ENCODE peak calls at places on chromosome 11, in four cellular contexts. One of them, this sample, is unnamed.

GRCh38 chr11:111642521-111642920 is 40.3 kb downstream of the SIK2 start:
- DNase-seq in CD4-positive, alpha-beta T cell: no peak
- DNase-seq in activated naive CD4-positive, alpha-beta T cell: no peak
- DNase-seq in sciatic nerve: no peak
- DNase-seq in this sample: no peak

GRCh38 chr11:75731095-75731494 is 13.5 kb downstream of the MOGAT2 start:
- DNase-seq in sciatic nerve: no peak
- DNase-seq in activated naive CD4-positive, alpha-beta T cell: no peak
- DNase-seq in CD4-positive, alpha-beta T cell: no peak
- DNase-seq in this sample: no peak

GRCh38 chr11:57493507-57494503 is 21.7 kb downstream of the SLC43A1 start:
- DNase-seq in CD4-positive, alpha-beta T cell: peak
- DNase-seq in activated naive CD4-positive, alpha-beta T cell: peak
- DNase-seq in sciatic nerve: peak
- DNase-seq in this sample: no peak

GRCh38 chr11:97815667-97816066 is 1205.1 kb upstream of the CNTN5 start:
- DNase-seq in CD4-positive, alpha-beta T cell: no peak
- DNase-seq in activated naive CD4-positive, alpha-beta T cell: no peak
- DNase-seq in sciatic nerve: no peak
- DNase-seq in this sample: no peak

GRCh38 chr11:35011389-35011788 is 95.0 kb downstream of the PDHX start:
- DNase-seq in sciatic nerve: no peak
- DNase-seq in activated naive CD4-positive, alpha-beta T cell: no peak
- DNase-seq in CD4-positive, alpha-beta T cell: no peak
- DNase-seq in this sample: no peak

GRCh38 chr11:133742388-133742787 is 102.9 kb downstream of the SPATA19 start:
- DNase-seq in CD4-positive, alpha-beta T cell: no peak
- DNase-seq in activated naive CD4-positive, alpha-beta T cell: no peak
- DNase-seq in sciatic nerve: no peak
- DNase-seq in this sample: no peak

GRCh38 chr11:92854162-92854561 is 115.3 kb upstream of the MTNR1B start:
- DNase-seq in activated naive CD4-positive, alpha-beta T cell: no peak
- DNase-seq in sciatic nerve: no peak
- DNase-seq in CD4-positive, alpha-beta T cell: no peak
- DNase-seq in this sample: no peak

GRCh38 chr11:106133529-106133928 is 56.1 kb downstream of the AASDHPPT start:
- DNase-seq in CD4-positive, alpha-beta T cell: no peak
- DNase-seq in sciatic nerve: no peak
- DNase-seq in activated naive CD4-positive, alpha-beta T cell: no peak
- DNase-seq in this sample: no peak

GRCh38 chr11:33801821-33802413 is 27.6 kb upstream of the FBXO3 start:
- DNase-seq in sciatic nerve: no peak
- DNase-seq in CD4-positive, alpha-beta T cell: no peak
- DNase-seq in activated naive CD4-positive, alpha-beta T cell: no peak
- DNase-seq in this sample: no peak

GRCh38 chr11:77203901-77204755 is 76.1 kb downstream of the MYO7A start:
- DNase-seq in sciatic nerve: peak
- DNase-seq in activated naive CD4-positive, alpha-beta T cell: no peak
- DNase-seq in CD4-positive, alpha-beta T cell: no peak
- DNase-seq in this sample: no peak

GRCh38 chr11:20109731-20110445 is 50.4 kb downstream of the DBX1 start:
- DNase-seq in CD4-positive, alpha-beta T cell: no peak
- DNase-seq in sciatic nerve: no peak
- DNase-seq in activated naive CD4-positive, alpha-beta T cell: no peak
- DNase-seq in this sample: no peak

GRCh38 chr11:46382644-46383403 is 1.4 kb downstream of the MDK start:
- DNase-seq in sciatic nerve: no peak
- DNase-seq in activated naive CD4-positive, alpha-beta T cell: no peak
- DNase-seq in CD4-positive, alpha-beta T cell: no peak
- DNase-seq in this sample: no peak

GRCh38 chr11:45801723-45802315 is 3.1 kb upstream of the SLC35C1 start:
- DNase-seq in CD4-positive, alpha-beta T cell: no peak
- DNase-seq in activated naive CD4-positive, alpha-beta T cell: no peak
- DNase-seq in sciatic nerve: no peak
- DNase-seq in this sample: no peak

GRCh38 chr11:95229199-95230053 is 1.6 kb downstream of the SESN3 start:
- DNase-seq in CD4-positive, alpha-beta T cell: no peak
- DNase-seq in activated naive CD4-positive, alpha-beta T cell: no peak
- DNase-seq in sciatic nerve: no peak
- DNase-seq in this sample: no peak

GRCh38 chr11:96366024-96366423 is 23.0 kb upstream of the MAML2 start:
- DNase-seq in CD4-positive, alpha-beta T cell: no peak
- DNase-seq in sciatic nerve: no peak
- DNase-seq in activated naive CD4-positive, alpha-beta T cell: no peak
- DNase-seq in this sample: no peak

GRCh38 chr11:26014456-26015115 is 317.3 kb upstream of the ANO3 start:
- DNase-seq in sciatic nerve: no peak
- DNase-seq in CD4-positive, alpha-beta T cell: no peak
- DNase-seq in activated naive CD4-positive, alpha-beta T cell: no peak
- DNase-seq in this sample: no peak

GRCh38 chr11:131042711-131043110 is 126.4 kb upstream of the SNX19 start:
- DNase-seq in activated naive CD4-positive, alpha-beta T cell: no peak
- DNase-seq in CD4-positive, alpha-beta T cell: no peak
- DNase-seq in sciatic nerve: no peak
- DNase-seq in this sample: no peak

GRCh38 chr11:8905528-8906165 is 5.3 kb upstream of the AKIP1 start:
- DNase-seq in sciatic nerve: no peak
- DNase-seq in activated naive CD4-positive, alpha-beta T cell: no peak
- DNase-seq in CD4-positive, alpha-beta T cell: no peak
- DNase-seq in this sample: peak

GRCh38 chr11:119982517-119983239 is 155.2 kb downstream of the TRIM29 start:
- DNase-seq in CD4-positive, alpha-beta T cell: no peak
- DNase-seq in activated naive CD4-positive, alpha-beta T cell: no peak
- DNase-seq in sciatic nerve: peak
- DNase-seq in this sample: no peak

GRCh38 chr11:31325162-31325561 is 44.4 kb downstream of the DCDC1 start:
- DNase-seq in CD4-positive, alpha-beta T cell: no peak
- DNase-seq in activated naive CD4-positive, alpha-beta T cell: no peak
- DNase-seq in sciatic nerve: no peak
- DNase-seq in this sample: peak

GRCh38 chr11:27234043-27234668 is 128.9 kb downstream of the CCDC34 start:
- DNase-seq in CD4-positive, alpha-beta T cell: no peak
- DNase-seq in sciatic nerve: peak
- DNase-seq in activated naive CD4-positive, alpha-beta T cell: no peak
- DNase-seq in this sample: no peak

GRCh38 chr11:128728767-128729587 is 35.1 kb downstream of the FLI1 start:
- DNase-seq in CD4-positive, alpha-beta T cell: no peak
- DNase-seq in sciatic nerve: no peak
- DNase-seq in activated naive CD4-positive, alpha-beta T cell: no peak
- DNase-seq in this sample: no peak

GRCh38 chr11:11505701-11506100 is 116.1 kb downstream of the GALNT18 start:
- DNase-seq in CD4-positive, alpha-beta T cell: no peak
- DNase-seq in sciatic nerve: no peak
- DNase-seq in activated naive CD4-positive, alpha-beta T cell: no peak
- DNase-seq in this sample: no peak

GRCh38 chr11:28146123-28146751 is 38.0 kb downstream of the METTL15 start:
- DNase-seq in CD4-positive, alpha-beta T cell: no peak
- DNase-seq in sciatic nerve: no peak
- DNase-seq in activated naive CD4-positive, alpha-beta T cell: no peak
- DNase-seq in this sample: peak

GRCh38 chr11:77598195-77598594 is 8.4 kb downstream of the AQP11 start:
- DNase-seq in activated naive CD4-positive, alpha-beta T cell: no peak
- DNase-seq in CD4-positive, alpha-beta T cell: no peak
- DNase-seq in sciatic nerve: no peak
- DNase-seq in this sample: no peak

GRCh38 chr11:123505546-123506299 is 75.7 kb downstream of the GRAMD1B start:
- DNase-seq in sciatic nerve: no peak
- DNase-seq in activated naive CD4-positive, alpha-beta T cell: no peak
- DNase-seq in CD4-positive, alpha-beta T cell: no peak
- DNase-seq in this sample: no peak

GRCh38 chr11:93051181-93051580 is 81.7 kb downstream of the MTNR1B start:
- DNase-seq in CD4-positive, alpha-beta T cell: no peak
- DNase-seq in activated naive CD4-positive, alpha-beta T cell: no peak
- DNase-seq in sciatic nerve: no peak
- DNase-seq in this sample: no peak

GRCh38 chr11:17371614-17372013 is 16.8 kb downstream of the KCNJ11 start:
- DNase-seq in CD4-positive, alpha-beta T cell: no peak
- DNase-seq in sciatic nerve: no peak
- DNase-seq in activated naive CD4-positive, alpha-beta T cell: no peak
- DNase-seq in this sample: no peak